ENCODE peak calls at places on chromosome 17, in five cellular contexts. R is BJ, B is right atrium auricular region, D is AG04450, Y is MM.1S. O is an unnamed sample.

GRCh38 chr17:66299721-66300120 is 2.7 kb upstream of the PRKCA start:
- DNase-seq in D (no peak), R (no peak), B (no peak), Y (no peak), O (no peak)

GRCh38 chr17:30203471-30203981 is 32.0 kb downstream of the SLC6A4 start:
- DNase-seq in Y (no peak), R (no peak), D (no peak), B (no peak), O (no peak)

GRCh38 chr17:4498461-4499397 is at the start of gene SPNS2:
- DNase-seq in D (no peak), R (no peak), B (no peak), Y (peak), O (no peak)

GRCh38 chr17:39651908-39652634 is 13.1 kb upstream of the TCAP start:
- DNase-seq in B (no peak), D (no peak), Y (no peak), R (no peak), O (no peak)

GRCh38 chr17:31554930-31555329 is 163.5 kb downstream of the RAB11FIP4 start:
- DNase-seq in D (no peak), Y (no peak), B (no peak), R (no peak), O (no peak)

GRCh38 chr17:73532441-73532901 is 111.8 kb downstream of the SDK2 start:
- DNase-seq in B (no peak), D (no peak), R (no peak), Y (no peak), O (no peak)

GRCh38 chr17:29607557-29608195 is 14.7 kb downstream of the ANKRD13B start:
- DNase-seq in Y (no peak), D (no peak), B (no peak), R (no peak), O (no peak)

GRCh38 chr17:43406676-43407645 is 8.2 kb downstream of the ARL4D start:
- DNase-seq in D (peak), Y (no peak), B (no peak), R (no peak), O (no peak)

GRCh38 chr17:73293031-73293430 is 18.8 kb downstream of the CDC42EP4 start:
- DNase-seq in B (no peak), R (no peak), D (no peak), Y (no peak), O (no peak)

GRCh38 chr17:7897773-7898172 is 9.2 kb downstream of the CHD3 start:
- DNase-seq in D (no peak), B (no peak), Y (no peak), R (no peak), O (no peak)

GRCh38 chr17:15894913-15895658 is 49.8 kb upstream of the ADORA2B start:
- DNase-seq in Y (no peak), R (no peak), B (no peak), D (no peak), O (no peak)

GRCh38 chr17:29042679-29043538 is at the start of gene PIPOX:
- DNase-seq in D (no peak), B (no peak), R (no peak), Y (peak), O (peak)

GRCh38 chr17:40646791-40647548 is 648 bp downstream of the SMARCE1 start:
- DNase-seq in D (no peak), Y (peak), B (no peak), R (no peak), O (no peak)

GRCh38 chr17:47872019-47872650 is 21.2 kb upstream of the SP6 start:
- DNase-seq in D (no peak), R (no peak), B (no peak), Y (no peak), O (no peak)

GRCh38 chr17:27504188-27504995 is 48.1 kb downstream of the KSR1 start:
- DNase-seq in Y (no peak), R (no peak), B (no peak), D (no peak), O (no peak)

GRCh38 chr17:74163271-74163821 is 40.1 kb upstream of the RPL38 start:
- DNase-seq in R (no peak), Y (no peak), B (no peak), D (no peak), O (no peak)

GRCh38 chr17:55187371-55187770 is 77.4 kb upstream of the HLF start:
- DNase-seq in D (no peak), R (no peak), B (no peak), Y (no peak), O (no peak)

GRCh38 chr17:76213491-76213890 is 26.8 kb downstream of the RNF157 start:
- DNase-seq in R (no peak), Y (no peak), B (no peak), D (no peak), O (no peak)

GRCh38 chr17:6812295-6812694 is 19.2 kb downstream of the TEKT1 start:
- DNase-seq in D (no peak), B (no peak), R (no peak), Y (no peak), O (no peak)

GRCh38 chr17:38663125-38663751 is 11.5 kb downstream of the EPOP start:
- DNase-seq in R (no peak), D (no peak), B (no peak), Y (peak), O (peak)

GRCh38 chr17:16398270-16399267 is 16.8 kb upstream of the TRPV2 start:
- DNase-seq in R (no peak), D (no peak), B (no peak), Y (no peak), O (no peak)

GRCh38 chr17:38704645-38705522 is at the start of gene MLLT6:
- DNase-seq in B (peak), D (no peak), Y (peak), R (no peak), O (no peak)

GRCh38 chr17:67993998-67994361 is 2.3 kb downstream of the C17orf58 start:
- DNase-seq in B (no peak), D (no peak), Y (no peak), R (no peak), O (no peak)
- TF ChIP-seq CTCF in B (no peak), D (no peak), Y (no peak), R (no peak), O (no peak)

DNA sequence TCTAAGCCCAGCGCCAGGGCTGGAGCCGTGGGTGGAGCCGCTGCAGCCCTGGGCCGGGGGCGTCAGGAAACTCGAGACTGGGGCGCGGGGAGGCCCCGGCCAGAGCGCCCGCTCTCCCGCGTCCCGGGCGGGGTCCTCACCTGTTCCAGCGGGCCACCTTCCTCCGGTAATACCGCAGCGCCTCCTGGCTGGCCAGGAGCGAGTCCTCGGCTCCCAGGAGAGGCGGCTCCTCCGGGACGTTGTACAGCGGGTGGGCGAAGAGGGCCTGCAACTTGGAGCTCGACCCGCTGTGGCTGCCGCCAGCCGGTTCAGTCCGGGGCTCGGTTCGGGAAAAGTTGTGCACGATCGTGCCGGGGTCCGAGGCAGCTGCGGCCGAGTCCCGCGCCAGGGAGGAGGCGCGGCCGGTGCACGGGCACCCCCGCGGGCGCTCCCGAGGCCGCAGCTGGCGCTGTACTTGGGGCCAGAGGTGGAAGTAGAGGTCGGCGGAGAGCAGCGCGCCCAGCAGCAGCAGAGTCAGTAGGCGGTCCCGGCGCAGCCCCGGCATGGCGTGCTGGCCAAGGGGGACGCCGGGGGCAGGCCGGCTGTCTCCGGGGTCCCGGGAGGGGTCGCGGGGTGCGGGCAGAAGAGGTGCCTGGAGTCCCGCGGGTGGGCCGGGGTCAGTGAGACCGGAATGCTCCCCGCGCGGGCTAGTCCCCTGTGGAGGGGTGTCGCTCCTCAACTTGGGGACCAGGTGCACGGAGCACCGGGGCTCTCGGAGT is 865 bp downstream of the FAM20A start:
- DNase-seq in Y (no peak), D (no peak), R (no peak), B (no peak), O (no peak)
- H3K4me3 ChIP-seq in Y (peak), D (peak), R (peak), B (peak), O (peak)

DNA sequence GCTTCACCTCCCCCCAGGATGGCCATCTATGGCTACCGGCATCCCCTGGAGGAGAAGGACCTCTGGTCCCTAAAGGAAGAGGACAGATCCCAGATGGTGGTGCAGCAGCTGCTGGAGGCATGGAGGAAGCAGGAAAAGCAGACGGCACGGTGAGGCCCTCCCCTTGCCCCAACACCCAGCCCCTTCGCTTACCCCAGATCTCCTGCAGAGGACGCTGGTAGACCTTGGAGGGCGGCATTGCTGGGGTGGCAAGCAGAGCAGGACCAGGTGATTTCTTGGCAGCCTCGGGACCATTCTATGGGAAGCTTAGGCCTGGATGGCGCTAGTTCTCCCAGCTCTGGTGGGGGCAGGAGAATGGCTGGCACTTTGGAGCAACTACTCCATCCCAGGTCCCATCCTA is 24.5 kb downstream of the ABCC3 start:
- DNase-seq in Y (no peak), B (no peak), R (no peak), D (no peak), O (no peak)
- TF ChIP-seq CTCF in Y (no peak), B (no peak), R (no peak), D (no peak), O (no peak)

GRCh38 chr17:57943140-57943539 is 12.1 kb downstream of the CUEDC1 start:
- DNase-seq in R (peak), Y (no peak), D (no peak), B (no peak), O (no peak)
- H3K4me3 ChIP-seq in R (no peak), Y (no peak), D (no peak), B (no peak), O (no peak)

GRCh38 chr17:36594626-36595401 is 3.1 kb downstream of the DHRS11 start:
- DNase-seq in Y (no peak), B (no peak), R (no peak), D (no peak), O (no peak)
- TF ChIP-seq CTCF in Y (no peak), B (no peak), R (no peak), D (no peak), O (no peak)